ENCODE peak calls at places on chromosomes 13 and 19, in ten cellular contexts. M is stimulated activated CD4-positive, alpha-beta T cell treated with anti-CD3 and anti-CD28 coated beads, Interleukin-1b, Interleukin-23, amount 100 ng/mL, for 24 hours; P is activated T-cell treated with anti-CD3 and anti-CD28 coated beads, Interleukin-2, amount 50 U/mL, for 72 hours; A is T-helper 1 cell; J is GM13977; U is fibroblast of pulmonary artery; B is activated T-helper 2 cell treated with anti-CD3 and anti-CD28 coated beads, Interferon-gamma antibody, Interleukin-2, Interleukin-4, amounts not matched to agents 10 μg/mL and 5 μg/mL and 100 μg/mL, durations not matched to agents 14 hours and 24 hours and 36 hours; T is BJ; V is GM19239; K is NCI-H146. W is an unnamed sample.

GRCh38 chr19:29509456-29509855 is 16.3 kb upstream of the VSTM2B start:
- DNase-seq in J (no peak), M (no peak), T (no peak), U (no peak), V (no peak), A (no peak), B (no peak), K (no peak), P (no peak), W (no peak)

GRCh38 chr19:3054972-3055740 is 7.1 kb downstream of the TLE5 start:
- DNase-seq in A (no peak), B (no peak), M (no peak), J (no peak), P (no peak), T (no peak), U (no peak), K (no peak), V (no peak), W (no peak)

GRCh38 chr19:9917322-9917721 is 19.0 kb downstream of the OLFM2 start:
- DNase-seq in B (no peak), P (no peak), K (no peak), T (no peak), V (no peak), A (no peak), M (no peak), J (no peak), U (peak; percentile 47), W (peak; percentile 28)

GRCh38 chr13:111219306-111219705 is 101.1 kb upstream of the TEX29 start:
- DNase-seq in M (no peak), J (no peak), V (no peak), U (peak; percentile 73), B (no peak), P (no peak), K (no peak), T (peak; percentile 68), A (no peak), W (no peak)

GRCh38 chr19:41321600-41322270 is 11.8 kb downstream of the CCDC97 start:
- DNase-seq in V (no peak), M (no peak), B (no peak), K (peak; percentile 54), P (no peak), T (no peak), U (peak; percentile 80), A (no peak), J (peak; percentile 69), W (peak; percentile 63)

GRCh38 chr19:12996542-12997094 is 1.3 kb downstream of the NFIX start:
- DNase-seq in K (no peak), B (no peak), T (no peak), J (no peak), M (no peak), V (no peak), P (no peak), A (no peak), U (peak; percentile 49), W (no peak)

GRCh38 chr13:114093118-114093517 is 39.3 kb downstream of the RASA3 start:
- DNase-seq in K (no peak), T (no peak), A (no peak), J (no peak), U (no peak), B (no peak), M (no peak), V (no peak), P (no peak), W (no peak)

GRCh38 chr13:98839826-98840769 is 87.6 kb upstream of the SLC15A1 start:
- DNase-seq in V (peak; percentile 17), T (no peak), B (peak; percentile 18), K (peak; percentile 65), A (no peak), U (peak; percentile 62), P (peak; percentile 44), J (peak; percentile 49), M (peak; percentile 11), W (peak; percentile 62)

W was measured in neural crest cell.